ENCODE peak calls at places on chromosomes 5 and 9, in five cellular contexts. I is central memory CD4-positive, alpha-beta T cell; P is AG08396; T is ELR; C is progenitor cell of endocrine pancreas. F is an unnamed sample.

GRCh38 chr9:128917151-128917849 is 3.5 kb upstream of the PHYHD1 start:
- DNase-seq in I (no peak), T (no peak), C (no peak), P (peak), F (peak)

GRCh38 chr9:105331755-105332154 is 87.3 kb downstream of the SLC44A1 start:
- DNase-seq in I (no peak), T (no peak), P (no peak), C (no peak), F (no peak)

GRCh38 chr9:133075925-133076324 is 14.1 kb downstream of the CEL start:
- DNase-seq in T (peak), C (no peak), I (no peak), P (peak), F (peak)

GRCh38 chr9:114132550-114132918 is 22.8 kb upstream of the COL27A1 start:
- DNase-seq in P (no peak), C (no peak), I (no peak), T (no peak), F (no peak)

GRCh38 chr5:144024601-144025000 is 145.9 kb downstream of the YIPF5 start:
- DNase-seq in P (no peak), C (no peak), T (no peak), I (no peak), F (peak)

GRCh38 chr5:125357660-125358059 is 611.2 kb upstream of the ZNF608 start:
- DNase-seq in C (no peak), P (no peak), I (no peak), T (no peak), F (no peak)

GRCh38 chr9:16191691-16192402 is 639.0 kb downstream of the CCDC171 start:
- DNase-seq in P (peak), T (peak), C (peak), I (no peak), F (peak)

GRCh38 chr9:127897194-127897692 is 2.2 kb downstream of the ST6GALNAC6 start:
- DNase-seq in T (peak), I (no peak), C (peak), P (peak), F (peak)

GRCh38 chr9:131601683-131602181 is 56.4 kb downstream of the PRRT1B start:
- DNase-seq in I (no peak), T (no peak), C (no peak), P (no peak), F (no peak)

GRCh38 chr5:10301266-10301665 is 6.4 kb downstream of the CMBL start:
- DNase-seq in P (no peak), C (no peak), T (no peak), I (no peak), F (no peak)

GRCh38 chr9:13524245-13524644 is 244.8 kb upstream of the MPDZ start:
- DNase-seq in C (no peak), I (no peak), T (peak), P (no peak), F (peak)

GRCh38 chr9:19918630-19919029 is 129.8 kb upstream of the SLC24A2 start:
- DNase-seq in C (no peak), T (no peak), I (no peak), P (no peak), F (no peak)

GRCh38 chr9:75121914-75122558 is 33.7 kb downstream of the OSTF1 start:
- DNase-seq in P (no peak), T (no peak), I (no peak), C (no peak), F (no peak)

GRCh38 chr9:125635888-125636287 is 71.1 kb downstream of the MAPKAP1 start:
- DNase-seq in T (no peak), P (no peak), C (no peak), I (no peak), F (peak)

GRCh38 chr9:82201186-82201585 is 212.6 kb downstream of the SPATA31D1 start:
- DNase-seq in C (no peak), T (no peak), I (no peak), P (no peak), F (no peak)

GRCh38 chr5:41349846-41350245 is 136.5 kb upstream of the C6 start:
- DNase-seq in T (no peak), I (no peak), P (no peak), C (no peak), F (no peak)

GRCh38 chr5:21665525-21665924 is 1187.6 kb downstream of the CDH12 start:
- DNase-seq in I (no peak), T (no peak), P (no peak), C (no peak), F (no peak)

GRCh38 chr5:134125195-134126015 is 10.9 kb downstream of the TCF7 start:
- DNase-seq in I (no peak), P (peak), T (peak), C (no peak), F (no peak)

GRCh38 chr5:156474251-156474650 is 147.3 kb downstream of the SGCD start:
- DNase-seq in C (no peak), T (no peak), P (peak), I (no peak), F (peak)

GRCh38 chr9:129989362-129989708 is 53.7 kb downstream of the FNBP1 start:
- DNase-seq in I (no peak), P (no peak), C (no peak), T (no peak), F (no peak)

GRCh38 chr5:72857396-72857795 is 40.9 kb downstream of the TNPO1 start:
- DNase-seq in P (no peak), I (no peak), T (no peak), C (no peak), F (no peak)

GRCh38 chr5:31052937-31053658 is 140.4 kb upstream of the CDH6 start:
- DNase-seq in T (no peak), I (no peak), P (no peak), C (no peak), F (no peak)

GRCh38 chr9:82332774-82333152 is 344.2 kb downstream of the SPATA31D1 start:
- DNase-seq in I (no peak), T (peak), C (no peak), P (no peak), F (no peak)

GRCh38 chr5:141843156-141843927 is 34.9 kb downstream of the PCDH1 start:
- DNase-seq in T (peak), P (no peak), C (no peak), I (no peak), F (no peak)

GRCh38 chr9:89522261-89522978 is 24.5 kb upstream of the SEMA4D start:
- DNase-seq in I (peak), T (peak), C (no peak), P (no peak), F (no peak)

GRCh38 chr9:21965401-21965951 is 28.7 kb downstream of the CDKN2A start:
- DNase-seq in T (peak), C (peak), P (peak), I (peak), F (peak)

GRCh38 chr5:150058480-150059126 is 27.8 kb downstream of the CSF1R start:
- DNase-seq in I (no peak), T (peak), C (no peak), P (peak), F (peak)

GRCh38 chr5:140509898-140510297 is 37.6 kb upstream of the EIF4EBP3 start:
- DNase-seq in P (no peak), T (no peak), C (no peak), I (no peak), F (no peak)